ENCODE peak calls at places on chromosomes 1 and 21, in eight cellular contexts. One of them, this sample, is unnamed.

GRCh38 chr1:235999259-235999925 is 65.5 kb downstream of the NID1 start:
- DNase-seq in AG10803: peak; percentile 89
- DNase-seq in heart left ventricle: peak; percentile 68
- DNase-seq in IMR-90: peak; percentile 99
- DNase-seq in CD4-positive, alpha-beta T cell: peak; percentile 37
- DNase-seq in fibroblast of pulmonary artery: peak; percentile 96
- DNase-seq in tibial nerve: no peak
- DNase-seq in right lobe of liver: no peak
- DNase-seq in this sample: no peak

GRCh38 chr1:52658795-52659194 is 25.8 kb downstream of the SHISAL2A start:
- DNase-seq in right lobe of liver: no peak
- DNase-seq in AG10803: no peak
- DNase-seq in CD4-positive, alpha-beta T cell: no peak
- DNase-seq in heart left ventricle: peak; percentile 55
- DNase-seq in fibroblast of pulmonary artery: no peak
- DNase-seq in IMR-90: no peak
- DNase-seq in tibial nerve: no peak
- DNase-seq in this sample: no peak

GRCh38 chr1:25107643-25108010 is 124.7 kb downstream of the SYF2 start:
- DNase-seq in fibroblast of pulmonary artery: no peak
- DNase-seq in heart left ventricle: no peak
- DNase-seq in IMR-90: peak; percentile 57
- DNase-seq in CD4-positive, alpha-beta T cell: no peak
- DNase-seq in tibial nerve: no peak
- DNase-seq in right lobe of liver: no peak
- DNase-seq in AG10803: peak; percentile 71
- DNase-seq in this sample: no peak

GRCh38 chr1:37739222-37739621 is 25.7 kb downstream of the EPHA10 start:
- DNase-seq in right lobe of liver: no peak
- DNase-seq in CD4-positive, alpha-beta T cell: no peak
- DNase-seq in fibroblast of pulmonary artery: no peak
- DNase-seq in IMR-90: no peak
- DNase-seq in heart left ventricle: no peak
- DNase-seq in AG10803: no peak
- DNase-seq in tibial nerve: no peak
- DNase-seq in this sample: no peak

GRCh38 chr1:95974586-95974985 is 740.6 kb downstream of the RWDD3 start:
- DNase-seq in AG10803: peak; percentile 41
- DNase-seq in right lobe of liver: no peak
- DNase-seq in heart left ventricle: no peak
- DNase-seq in fibroblast of pulmonary artery: no peak
- DNase-seq in IMR-90: peak; percentile 3
- DNase-seq in tibial nerve: no peak
- DNase-seq in CD4-positive, alpha-beta T cell: no peak
- DNase-seq in this sample: no peak

GRCh38 chr1:64484651-64485050 is 14.7 kb downstream of the CACHD1 start:
- DNase-seq in CD4-positive, alpha-beta T cell: no peak
- DNase-seq in IMR-90: no peak
- DNase-seq in right lobe of liver: no peak
- DNase-seq in tibial nerve: no peak
- DNase-seq in AG10803: no peak
- DNase-seq in heart left ventricle: no peak
- DNase-seq in fibroblast of pulmonary artery: peak; percentile 20
- DNase-seq in this sample: no peak

GRCh38 chr1:78079580-78079979 is 33.8 kb downstream of the GIPC2 start:
- DNase-seq in AG10803: peak; percentile 31
- DNase-seq in tibial nerve: no peak
- DNase-seq in heart left ventricle: no peak
- DNase-seq in CD4-positive, alpha-beta T cell: no peak
- DNase-seq in fibroblast of pulmonary artery: peak; percentile 38
- DNase-seq in IMR-90: peak; percentile 37
- DNase-seq in right lobe of liver: no peak
- DNase-seq in this sample: no peak

GRCh38 chr1:63320024-63320799 is 2.2 kb upstream of the FOXD3 start:
- DNase-seq in AG10803: no peak
- DNase-seq in fibroblast of pulmonary artery: no peak
- DNase-seq in CD4-positive, alpha-beta T cell: no peak
- DNase-seq in right lobe of liver: no peak
- DNase-seq in tibial nerve: no peak
- DNase-seq in IMR-90: no peak
- DNase-seq in heart left ventricle: no peak
- DNase-seq in this sample: no peak

GRCh38 chr1:70220015-70220414 is 1.2 kb upstream of the SRSF11 start:
- DNase-seq in right lobe of liver: no peak
- DNase-seq in AG10803: no peak
- DNase-seq in heart left ventricle: no peak
- DNase-seq in IMR-90: no peak
- DNase-seq in CD4-positive, alpha-beta T cell: no peak
- DNase-seq in fibroblast of pulmonary artery: no peak
- DNase-seq in tibial nerve: no peak
- DNase-seq in this sample: no peak

GRCh38 chr21:42232176-42232825 is 13.4 kb downstream of the ABCG1 start:
- DNase-seq in tibial nerve: no peak
- DNase-seq in IMR-90: no peak
- DNase-seq in AG10803: no peak
- DNase-seq in CD4-positive, alpha-beta T cell: no peak
- DNase-seq in heart left ventricle: no peak
- DNase-seq in right lobe of liver: no peak
- DNase-seq in fibroblast of pulmonary artery: no peak
- DNase-seq in this sample: no peak

GRCh38 chr1:77948841-77949424 is 29.9 kb downstream of the FUBP1 start:
- DNase-seq in IMR-90: peak; percentile 42
- DNase-seq in fibroblast of pulmonary artery: peak; percentile 56
- DNase-seq in AG10803: peak; percentile 48
- DNase-seq in right lobe of liver: no peak
- DNase-seq in tibial nerve: no peak
- DNase-seq in heart left ventricle: no peak
- DNase-seq in CD4-positive, alpha-beta T cell: no peak
- DNase-seq in this sample: no peak

GRCh38 chr1:153696741-153697140 is 18.3 kb downstream of the NPR1 start:
- DNase-seq in right lobe of liver: no peak
- DNase-seq in heart left ventricle: no peak
- DNase-seq in AG10803: no peak
- DNase-seq in IMR-90: no peak
- DNase-seq in tibial nerve: no peak
- DNase-seq in fibroblast of pulmonary artery: peak; percentile 10
- DNase-seq in CD4-positive, alpha-beta T cell: no peak
- DNase-seq in this sample: no peak

GRCh38 chr1:39507230-39507928 is 15.9 kb downstream of the BMP8A start:
- DNase-seq in fibroblast of pulmonary artery: no peak
- DNase-seq in IMR-90: no peak
- DNase-seq in tibial nerve: no peak
- DNase-seq in AG10803: no peak
- DNase-seq in right lobe of liver: no peak
- DNase-seq in CD4-positive, alpha-beta T cell: no peak
- DNase-seq in heart left ventricle: no peak
- DNase-seq in this sample: no peak